ENCODE peak calls at places on chromosomes 11 and 22, in nine cellular contexts. G is thoracic aorta; O is heart left ventricle; K is retinal pigment epithelial cell; C is astrocyte of the spinal cord; Q is psoas muscle; L is CD4-positive, CD25-positive, alpha-beta regulatory T cell; F is cardiac fibroblast; V is epithelial cell of proximal tubule. U is an unnamed sample.

GRCh38 chr11:78646564-78647185 is 72.0 kb upstream of the NARS2 start:
- DNase-seq in G (no peak), O (no peak), K (peak), C (peak), Q (peak), L (peak), F (peak), V (no peak), U (no peak)

GRCh38 chr11:74138572-74138971 is 32.2 kb downstream of the C2CD3 start:
- DNase-seq in G (no peak), O (no peak), K (peak), C (peak), Q (no peak), L (no peak), F (peak), V (peak), U (peak)

GRCh38 chr11:33869511-33870422 is 22.1 kb downstream of the LMO2 start:
- DNase-seq in G (no peak), O (peak), K (no peak), C (peak), Q (peak), L (no peak), F (peak), V (no peak), U (no peak)

GRCh38 chr11:36034572-36035331 is 90.9 kb downstream of the LDLRAD3 start:
- DNase-seq in G (no peak), O (no peak), K (no peak), C (peak), Q (no peak), L (no peak), F (peak), V (peak), U (peak)

GRCh38 chr22:32476286-32476685 is 1.7 kb downstream of the FBXO7 start:
- DNase-seq in G (no peak), O (no peak), K (no peak), C (no peak), Q (no peak), L (no peak), F (peak), V (no peak), U (no peak)

GRCh38 chr11:130428271-130428670 is at the start of gene ADAMTS8:
- DNase-seq in G (no peak), O (no peak), K (no peak), C (no peak), Q (no peak), L (no peak), F (no peak), V (no peak), U (no peak)

GRCh38 chr11:129743029-129743846 is 72.4 kb upstream of the TMEM45B start:
- DNase-seq in G (no peak), O (no peak), K (no peak), C (no peak), Q (no peak), L (no peak), F (no peak), V (no peak), U (no peak)

GRCh38 chr11:132914600-132914999 is 617.7 kb downstream of the OPCML start:
- DNase-seq in G (no peak), O (no peak), K (no peak), C (no peak), Q (no peak), L (no peak), F (no peak), V (no peak), U (no peak)

GRCh38 chr11:90222152-90222458 is 744 bp downstream of the CHORDC1 start:
- DNase-seq in G (no peak), O (no peak), K (no peak), C (no peak), Q (no peak), L (no peak), F (no peak), V (no peak), U (no peak)

GRCh38 chr11:119743041-119743440 is 14.0 kb upstream of the NECTIN1 start:
- DNase-seq in G (no peak), O (no peak), K (no peak), C (no peak), Q (no peak), L (no peak), F (no peak), V (no peak), U (no peak)

GRCh38 chr11:27720277-27720830 is 20.1 kb upstream of the BDNF start:
- DNase-seq in G (no peak), O (no peak), K (no peak), C (peak), Q (no peak), L (no peak), F (peak), V (no peak), U (no peak)

GRCh38 chr11:27722945-27723344 is 22.7 kb upstream of the BDNF start:
- DNase-seq in G (no peak), O (no peak), K (no peak), C (peak), Q (no peak), L (no peak), F (no peak), V (no peak), U (no peak)

GRCh38 chr11:27722117-27722844 is 22.0 kb upstream of the BDNF start:
- DNase-seq in G (no peak), O (no peak), K (no peak), C (peak), Q (no peak), L (no peak), F (peak), V (no peak), U (no peak)

GRCh38 chr11:27719575-27719925 is 19.3 kb upstream of the BDNF start:
- DNase-seq in G (no peak), O (no peak), K (no peak), C (no peak), Q (no peak), L (no peak), F (no peak), V (no peak), U (no peak)

DNA sequence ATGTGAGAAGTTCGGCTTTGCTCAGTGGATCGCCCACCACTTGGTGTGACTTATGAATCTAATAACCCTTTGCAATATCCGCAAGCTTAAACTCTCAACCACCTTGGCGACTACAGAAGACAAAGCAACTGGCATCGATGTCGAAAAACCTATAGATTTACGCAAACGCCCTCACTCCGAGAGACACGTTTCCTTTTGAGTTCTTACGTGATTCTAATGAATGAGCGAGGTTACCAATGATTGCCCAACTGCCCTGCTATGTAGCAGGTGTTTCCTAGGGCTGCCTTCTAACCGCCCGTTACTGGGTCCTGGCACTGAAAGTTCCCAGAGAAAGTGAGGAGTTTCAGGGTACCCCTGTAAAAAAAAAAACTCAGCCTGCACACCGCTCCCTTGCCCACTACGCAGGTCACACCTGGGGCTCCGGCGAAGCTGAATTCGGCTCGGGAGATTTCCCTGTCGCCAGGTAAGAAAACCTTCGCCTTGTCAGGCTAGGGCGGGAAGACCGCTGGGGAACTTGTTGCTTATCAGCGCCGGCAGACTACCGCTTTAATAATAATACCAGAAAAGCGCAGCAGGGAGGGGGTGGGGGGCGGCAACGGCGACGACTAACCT is 21.4 kb upstream of the BDNF start:
- DNase-seq in G (no peak), O (no peak), K (no peak), C (no peak), Q (no peak), L (no peak), F (no peak), V (no peak), U (no peak)
- H3K4me3 ChIP-seq in G (peak), O (no peak), K (peak), C (peak), Q (peak), L (no peak), F (peak), V (peak), U (peak)

GRCh38 chr11:115503886-115504278 is 333 bp downstream of the CADM1 start:
- DNase-seq in G (no peak), O (no peak), K (no peak), C (no peak), Q (no peak), L (no peak), F (no peak), V (no peak), U (no peak)
- H3K4me3 ChIP-seq in G (peak), O (peak), K (peak), C (peak), Q (peak), L (peak), F (peak), V (peak), U (peak)

GRCh38 chr11:64292458-64293254 is 1.6 kb downstream of the KCNK4 start:
- DNase-seq in G (no peak), O (no peak), K (no peak), C (no peak), Q (no peak), L (no peak), F (no peak), V (no peak), U (no peak)

GRCh38 chr11:64290894-64291745 is at the start of gene KCNK4:
- DNase-seq in G (no peak), O (no peak), K (no peak), C (no peak), Q (no peak), L (no peak), F (no peak), V (no peak), U (no peak)

GRCh38 chr11:64289011-64289564 is 2.0 kb upstream of the KCNK4 start:
- DNase-seq in G (no peak), O (no peak), K (no peak), C (no peak), Q (no peak), L (no peak), F (no peak), V (no peak), U (no peak)

GRCh38 chr11:64290352-64290751 is 750 bp upstream of the KCNK4 start:
- DNase-seq in G (no peak), O (no peak), K (no peak), C (no peak), Q (no peak), L (no peak), F (no peak), V (no peak), U (no peak)

DNA sequence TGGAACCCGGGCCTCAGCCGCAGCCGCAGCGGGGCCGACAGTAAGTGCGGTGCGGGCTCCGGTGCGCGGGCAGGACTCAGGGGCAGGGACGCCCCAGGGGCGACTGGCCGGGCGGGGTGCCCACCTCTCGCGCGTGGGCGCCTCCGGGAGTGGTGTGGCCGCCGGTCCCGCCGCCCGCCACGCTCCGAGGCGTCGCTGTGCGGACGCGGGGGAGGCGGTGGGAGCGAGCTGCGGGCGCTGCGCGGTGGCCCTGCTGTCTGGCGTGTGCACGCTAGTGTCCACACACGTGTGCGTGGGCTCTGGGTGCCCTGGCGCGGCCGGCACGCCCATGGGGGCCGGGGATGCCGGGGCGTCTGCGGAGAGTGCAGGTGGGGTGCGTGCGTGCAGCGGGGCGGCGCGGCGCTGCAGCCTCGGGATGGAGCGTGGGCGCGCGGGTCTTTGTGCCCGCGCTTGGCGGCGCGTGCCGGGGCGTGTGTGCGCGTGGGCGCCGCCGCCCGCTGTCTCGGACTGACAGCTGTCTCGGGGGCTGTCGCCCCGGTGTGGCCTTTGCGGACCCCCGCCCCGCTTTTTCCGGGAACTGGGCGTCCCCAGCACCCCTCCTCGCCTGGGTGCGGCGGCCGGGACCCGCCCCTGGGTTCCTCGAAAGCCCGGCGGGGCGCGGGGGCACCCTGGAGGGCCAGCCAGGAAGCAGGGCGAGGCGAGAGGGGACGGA is 800 bp downstream of the KCNK4 start:
- DNase-seq in G (no peak), O (no peak), K (no peak), C (no peak), Q (no peak), L (no peak), F (no peak), V (no peak), U (no peak)
- H3K4me3 ChIP-seq in G (peak), O (peak), K (peak), C (no peak), Q (peak), L (no peak), F (peak), V (no peak), U (no peak)

DNA sequence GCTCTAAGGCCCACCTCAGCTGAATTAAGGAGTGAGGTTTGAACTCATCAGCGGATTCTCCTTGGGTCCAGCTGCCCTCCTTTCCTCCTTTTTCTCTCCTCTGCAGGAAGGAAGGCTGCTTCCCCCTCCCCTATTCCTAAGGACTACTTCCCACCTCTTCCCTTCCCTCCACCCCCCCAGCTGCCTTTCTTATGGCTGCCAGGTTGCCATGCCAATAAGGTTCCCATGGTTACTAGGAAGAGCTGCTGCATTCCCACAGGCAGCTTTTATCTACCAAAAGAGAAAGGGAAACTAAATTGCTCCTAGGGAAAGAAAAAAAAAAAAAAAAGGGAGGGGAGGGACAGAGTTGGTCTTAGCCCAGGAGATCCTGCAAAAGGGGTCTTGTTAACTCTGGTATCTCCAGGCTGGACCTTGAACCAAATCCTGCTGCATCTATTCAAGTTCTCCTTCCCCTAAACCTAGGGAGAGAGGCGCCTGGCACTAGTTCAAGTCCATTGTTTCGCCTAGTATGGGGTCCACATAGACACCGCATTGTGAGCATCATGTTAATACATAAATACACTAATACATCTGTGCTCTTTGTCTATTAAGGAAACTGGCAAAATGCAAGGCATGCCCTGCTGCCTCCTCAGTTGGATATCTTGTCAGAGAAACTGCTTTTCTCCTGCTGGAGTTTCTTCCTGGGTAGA is 21.2 kb upstream of the FEZ1 start:
- DNase-seq in G (no peak), O (no peak), K (no peak), C (peak), Q (no peak), L (no peak), F (peak), V (no peak), U (peak)
- H3K4me3 ChIP-seq in G (peak), O (no peak), K (no peak), C (no peak), Q (no peak), L (no peak), F (no peak), V (no peak), U (no peak)

GRCh38 chr11:60394666-60395343 is 1.5 kb upstream of the MS4A14 start:
- DNase-seq in G (no peak), O (no peak), K (no peak), C (no peak), Q (no peak), L (no peak), F (no peak), V (no peak), U (no peak)
- H3K4me3 ChIP-seq in G (no peak), O (no peak), K (no peak), C (no peak), Q (no peak), L (no peak), F (no peak), V (no peak), U (no peak)